ENCODE peak calls at places on chromosomes 4 and X, in seven cellular contexts. J is GM12891, E is GM23338, B is SK-N-SH, U is spleen, H is stomach, Y is HCT116. L is an unnamed sample.

GRCh38 chr4:126533176-126533575 is 1099.6 kb upstream of the INTU start:
- DNase-seq in B (no peak), J (no peak), U (no peak), E (no peak), Y (no peak), H (no peak), L (no peak)

GRCh38 chrX:21666679-21667078 is 8.5 kb upstream of the KLHL34 start:
- DNase-seq in B (no peak), H (no peak), U (no peak), Y (no peak), E (no peak), J (no peak), L (no peak)

GRCh38 chrX:139844163-139844562 is 88.7 kb downstream of the ATP11C start:
- DNase-seq in U (no peak), B (no peak), Y (no peak), H (no peak), J (peak; percentile 5), E (no peak), L (no peak)

GRCh38 chr4:15855804-15856475 is 77.8 kb downstream of the CD38 start:
- DNase-seq in E (no peak), U (no peak), Y (no peak), B (no peak), J (no peak), H (no peak), L (peak; percentile 24)

GRCh38 chrX:133335027-133335426 is 80.3 kb downstream of the GPC4 start:
- DNase-seq in H (no peak), B (peak; percentile 32), U (no peak), J (no peak), E (peak; percentile 53), Y (no peak), L (peak; percentile 8)

GRCh38 chr4:141131738-141132688 is 1.3 kb downstream of the RNF150 start:
- DNase-seq in Y (no peak), H (no peak), J (no peak), U (peak; percentile 77), E (peak; percentile 63), B (no peak), L (peak; percentile 12)

GRCh38 chr4:113677333-113677732 is 84.2 kb downstream of the CAMK2D start:
- DNase-seq in B (no peak), Y (no peak), U (no peak), H (no peak), J (no peak), E (no peak), L (no peak)

GRCh38 chr4:124993838-124994237 is 281.3 kb upstream of the ANKRD50 start:
- DNase-seq in U (no peak), H (no peak), Y (no peak), J (no peak), B (no peak), E (no peak), L (no peak)

GRCh38 chrX:9867753-9868152 is 81.5 kb downstream of the SHROOM2 start:
- DNase-seq in U (no peak), H (no peak), Y (no peak), J (no peak), E (no peak), B (no peak), L (no peak)

GRCh38 chr4:39125600-39125985 is 56.7 kb upstream of the WDR19 start:
- DNase-seq in U (no peak), H (no peak), Y (no peak), J (no peak), E (no peak), B (no peak), L (no peak)

GRCh38 chr4:54318904-54319303 is 89.8 kb downstream of the PDGFRA start:
- DNase-seq in U (no peak), H (no peak), J (peak; percentile 17), B (peak; percentile 45), Y (peak; percentile 21), E (peak; percentile 84), L (no peak)

GRCh38 chr4:25310066-25310824 is 2.3 kb upstream of the ZCCHC4 start:
- DNase-seq in E (no peak), U (no peak), B (no peak), H (no peak), Y (no peak), J (no peak), L (no peak)

GRCh38 chr4:87077834-87078585 is 142.4 kb downstream of the KLHL8 start:
- DNase-seq in B (no peak), J (no peak), E (no peak), U (no peak), H (no peak), Y (no peak), L (no peak)

GRCh38 chr4:126267689-126268088 is 952.9 kb downstream of the FAT4 start:
- DNase-seq in E (no peak), Y (no peak), J (no peak), U (no peak), B (no peak), H (no peak), L (no peak)

GRCh38 chrX:20212486-20213089 is 54.1 kb downstream of the RPS6KA3 start:
- DNase-seq in B (no peak), H (no peak), J (no peak), U (no peak), E (no peak), Y (no peak), L (no peak)

GRCh38 chrX:44344194-44344593 is 722 bp upstream of the EFHC2 start:
- DNase-seq in B (no peak), Y (no peak), J (no peak), H (peak; percentile 52), E (peak; percentile 43), U (peak; percentile 87), L (no peak)

GRCh38 chrX:119468930-119469635 is 839 bp downstream of the SLC25A5 start:
- DNase-seq in J (peak; percentile 48), Y (peak; percentile 44), U (peak; percentile 97), B (peak; percentile 84), H (peak; percentile 93), E (peak; percentile 78), L (peak; percentile 79)

GRCh38 chrX:40973619-40974018 is 111.6 kb upstream of the USP9X start:
- DNase-seq in E (no peak), H (no peak), J (no peak), Y (no peak), B (no peak), U (no peak), L (no peak)

GRCh38 chr4:68748181-68748981 is 67.4 kb upstream of the UGT2B10 start:
- DNase-seq in J (no peak), B (no peak), U (no peak), E (no peak), H (no peak), Y (peak; percentile 31), L (no peak)

GRCh38 chr4:2762048-2762447 is 5.9 kb upstream of the TNIP2 start:
- DNase-seq in H (no peak), B (no peak), J (no peak), Y (no peak), E (no peak), U (peak; percentile 41), L (no peak)

GRCh38 chr4:63717384-63717783 is 691.9 kb downstream of the TECRL start:
- DNase-seq in Y (no peak), U (no peak), J (no peak), E (peak; percentile 46), H (no peak), B (peak; percentile 3), L (no peak)

GRCh38 chr4:147678121-147678520 is 5.8 kb downstream of the PRMT9 start:
- DNase-seq in E (no peak), U (no peak), Y (no peak), B (no peak), H (no peak), J (no peak), L (no peak)

GRCh38 chrX:44042731-44043130 is 69.5 kb upstream of the NDP start:
- DNase-seq in U (no peak), J (no peak), Y (no peak), E (no peak), B (no peak), H (no peak), L (no peak)

GRCh38 chr4:20351360-20352171 is 99.9 kb downstream of the SLIT2 start:
- DNase-seq in E (no peak), Y (no peak), B (no peak), J (no peak), H (no peak), U (no peak), L (no peak)
- TF ChIP-seq POLR2AphosphoS5 in E (no peak), Y (no peak), B (no peak), J (no peak), H (no peak), U (no peak), L (no peak)

DNA sequence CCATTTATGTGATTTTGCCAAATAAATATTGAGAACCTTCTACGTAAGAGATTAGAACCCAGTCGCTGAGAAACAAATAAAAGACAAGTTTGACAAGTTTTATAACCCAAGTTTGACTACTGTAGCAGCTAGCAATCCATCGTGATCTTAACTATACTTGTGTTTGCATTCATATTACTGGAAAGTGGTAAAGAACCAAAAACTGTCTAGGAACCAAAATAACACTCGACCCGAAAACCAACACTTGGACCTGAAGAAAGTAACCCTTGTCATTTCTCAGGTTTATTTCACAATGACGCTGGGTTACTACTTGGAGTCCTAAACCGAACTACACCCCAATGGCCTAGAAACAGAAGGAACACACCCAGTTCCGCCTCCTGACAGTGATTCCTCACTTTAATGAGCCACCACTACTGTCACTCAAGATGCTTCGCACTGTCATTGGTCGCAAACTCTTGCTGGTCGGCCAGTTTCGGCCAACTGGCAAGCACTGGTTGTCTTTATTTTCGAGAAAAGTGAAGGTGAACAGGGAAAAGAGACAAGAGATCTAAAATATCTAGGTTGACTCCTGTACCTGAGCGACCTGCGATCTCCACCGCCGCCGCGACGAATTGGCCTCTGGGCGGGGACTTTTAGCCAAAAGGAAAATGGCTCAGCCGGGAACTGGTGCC is 496 bp downstream of the FBXO8 start:
- DNase-seq in H (peak; percentile 77), Y (peak; percentile 91), E (peak; percentile 95), J (peak; percentile 47), U (peak; percentile 93), B (peak; percentile 80), L (peak; percentile 92)
- TF ChIP-seq POLR2AphosphoS5 in H (peak; percentile 67), Y (no peak), E (no peak), J (no peak), U (no peak), B (no peak), L (peak; percentile 75)

GRCh38 chr4:186685744-186686143 is 37.9 kb downstream of the FAT1 start:
- DNase-seq in H (no peak), J (no peak), Y (peak; percentile 35), E (peak; percentile 42), B (no peak), U (no peak), L (no peak)
- TF ChIP-seq POLR2AphosphoS5 in H (no peak), J (no peak), Y (no peak), E (no peak), B (no peak), U (no peak), L (peak; percentile 11)

GRCh38 chrX:124392794-124393193 is 46.4 kb downstream of the SH2D1A start:
- DNase-seq in H (no peak), U (no peak), J (no peak), Y (no peak), B (no peak), E (no peak), L (no peak)

GRCh38 chrX:124388562-124388961 is 42.2 kb downstream of the SH2D1A start:
- DNase-seq in B (peak; percentile 21), J (no peak), E (peak; percentile 58), U (no peak), H (peak; percentile 55), Y (peak; percentile 10), L (peak; percentile 11)

GRCh38 chrX:124395145-124395858 is 48.9 kb downstream of the SH2D1A start:
- DNase-seq in B (no peak), J (no peak), U (no peak), Y (no peak), H (no peak), E (no peak), L (no peak)

GRCh38 chrX:124393659-124394058 is 47.3 kb downstream of the SH2D1A start:
- DNase-seq in U (no peak), J (no peak), H (no peak), B (no peak), Y (no peak), E (no peak), L (no peak)

GRCh38 chrX:124393238-124393637 is 46.9 kb downstream of the SH2D1A start:
- DNase-seq in E (no peak), J (no peak), Y (no peak), U (no peak), H (no peak), B (no peak), L (no peak)
- TF ChIP-seq POLR2AphosphoS5 in E (no peak), J (no peak), Y (no peak), U (no peak), H (no peak), B (no peak), L (no peak)